ENCODE peak calls at places on chromosome 2, in six cellular contexts. K is K562, P is HepG2, X is GM12891, A is H1, U is GM12878. D is an unnamed sample.

GRCh38 chr2:198930170-198930569 is 527.6 kb downstream of the SATB2 start:
- DNase-seq in X (no peak), K (no peak), P (no peak), A (no peak), U (no peak), D (no peak)

GRCh38 chr2:174051741-174052638 is 86.8 kb upstream of the SP3 start:
- DNase-seq in P (peak), X (no peak), U (no peak), K (peak), A (no peak), D (no peak)

GRCh38 chr2:191041418-191042161 is 27.6 kb upstream of the STAT1 start:
- DNase-seq in X (no peak), K (peak), P (peak), U (no peak), A (no peak), D (no peak)

GRCh38 chr2:176293334-176293733 is 24.1 kb downstream of the MTX2 start:
- DNase-seq in K (no peak), U (no peak), A (no peak), X (no peak), P (no peak), D (no peak)

GRCh38 chr2:32678825-32679224 is 51.0 kb downstream of the TTC27 start:
- DNase-seq in X (no peak), U (no peak), P (no peak), A (no peak), K (no peak), D (no peak)

GRCh38 chr2:160194946-160195345 is 5.1 kb downstream of the ITGB6 start:
- DNase-seq in A (no peak), P (no peak), X (no peak), K (no peak), U (no peak), D (no peak)

GRCh38 chr2:46902465-46902864 is 13.1 kb downstream of the MCFD2 start:
- DNase-seq in P (no peak), A (no peak), X (no peak), U (no peak), K (no peak), D (no peak)

GRCh38 chr2:97706708-97707345 is 6.5 kb upstream of the ZAP70 start:
- DNase-seq in A (no peak), P (no peak), X (no peak), U (no peak), K (no peak), D (no peak)

GRCh38 chr2:84271987-84272386 is 187.1 kb downstream of the SUCLG1 start:
- DNase-seq in X (no peak), U (no peak), A (no peak), P (no peak), K (no peak), D (no peak)

GRCh38 chr2:854460-854859 is 96.2 kb upstream of the SNTG2 start:
- DNase-seq in P (peak), K (peak), A (peak), U (no peak), X (peak), D (no peak)

GRCh38 chr2:68753318-68753717 is 18.7 kb downstream of the ARHGAP25 start:
- DNase-seq in K (no peak), X (no peak), P (no peak), A (no peak), U (no peak), D (no peak)

GRCh38 chr2:15615310-15615920 is 23.7 kb downstream of the DDX1 start:
- DNase-seq in K (no peak), X (no peak), A (no peak), P (no peak), U (no peak), D (no peak)

GRCh38 chr2:68653538-68653982 is 10.2 kb downstream of the PROKR1 start:
- DNase-seq in A (no peak), K (peak), U (peak), P (no peak), X (peak), D (peak)

GRCh38 chr2:227214622-227215041 is 50.2 kb downstream of the COL4A3 start:
- DNase-seq in P (no peak), K (no peak), U (no peak), A (no peak), X (no peak), D (no peak)

GRCh38 chr2:172168917-172169346 is 66.2 kb upstream of the DLX2 start:
- DNase-seq in P (no peak), U (no peak), X (no peak), A (no peak), K (no peak), D (no peak)

GRCh38 chr2:104851236-104852160 is 2.4 kb upstream of the POU3F3 start:
- DNase-seq in X (no peak), U (no peak), A (no peak), K (no peak), P (no peak), D (no peak)

GRCh38 chr2:42877936-42878335 is 85.6 kb upstream of the HAAO start:
- DNase-seq in A (no peak), X (no peak), P (no peak), K (no peak), U (no peak), D (no peak)

GRCh38 chr2:161436411-161436810 is 20.3 kb downstream of the TBR1 start:
- DNase-seq in X (no peak), A (no peak), P (no peak), K (no peak), U (no peak), D (no peak)

GRCh38 chr2:160838100-160838499 is 322.1 kb upstream of the TANK start:
- DNase-seq in P (peak), X (no peak), U (no peak), K (no peak), A (no peak), D (no peak)

GRCh38 chr2:20168727-20169696 is 55.9 kb downstream of the SDC1 start:
- DNase-seq in X (no peak), A (no peak), U (no peak), P (no peak), K (no peak), D (no peak)

GRCh38 chr2:186605041-186605440 is 15.2 kb downstream of the ITGAV start:
- DNase-seq in U (no peak), P (no peak), X (no peak), A (no peak), K (no peak), D (no peak)

GRCh38 chr2:127228102-127228501 is 8.0 kb upstream of the CYP27C1 start:
- DNase-seq in K (no peak), X (no peak), U (no peak), P (no peak), A (no peak), D (no peak)

GRCh38 chr2:165637396-165637795 is 156.7 kb downstream of the GALNT3 start:
- DNase-seq in K (no peak), P (no peak), A (no peak), X (no peak), U (no peak), D (no peak)

DNA sequence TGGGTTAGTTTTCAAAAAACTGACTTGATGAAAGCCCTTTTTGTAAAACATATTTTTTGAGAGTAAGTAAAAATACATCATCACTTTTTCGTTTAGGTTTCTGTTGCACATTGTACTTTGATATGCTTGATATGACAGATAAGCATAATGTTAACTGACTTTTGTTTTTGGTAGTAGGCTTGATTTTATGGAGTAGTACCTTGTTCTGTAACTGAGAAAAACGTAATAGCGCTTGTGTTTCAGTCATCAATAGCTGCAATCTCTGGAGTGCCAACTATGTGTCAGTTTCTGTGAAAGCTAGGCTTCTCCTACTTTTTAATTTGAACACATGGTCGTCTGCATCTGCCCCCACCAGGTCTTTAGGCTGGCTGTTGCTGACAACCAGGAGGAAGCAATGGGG is 1.3 kb downstream of the LCLAT1 start:
- DNase-seq in U (no peak), A (no peak), X (no peak), P (no peak), K (no peak), D (no peak)
- TF ChIP-seq POLR2A in U (no peak), A (no peak), X (no peak), P (no peak), K (no peak), D (no peak)

GRCh38 chr2:123953848-123954247 is 71.2 kb upstream of the CNTNAP5 start:
- DNase-seq in K (no peak), U (no peak), A (no peak), X (no peak), P (no peak), D (no peak)
- TF ChIP-seq TAF1 in K (no peak), U (no peak), A (no peak), X (no peak), P (no peak), D (no peak)

DNA sequence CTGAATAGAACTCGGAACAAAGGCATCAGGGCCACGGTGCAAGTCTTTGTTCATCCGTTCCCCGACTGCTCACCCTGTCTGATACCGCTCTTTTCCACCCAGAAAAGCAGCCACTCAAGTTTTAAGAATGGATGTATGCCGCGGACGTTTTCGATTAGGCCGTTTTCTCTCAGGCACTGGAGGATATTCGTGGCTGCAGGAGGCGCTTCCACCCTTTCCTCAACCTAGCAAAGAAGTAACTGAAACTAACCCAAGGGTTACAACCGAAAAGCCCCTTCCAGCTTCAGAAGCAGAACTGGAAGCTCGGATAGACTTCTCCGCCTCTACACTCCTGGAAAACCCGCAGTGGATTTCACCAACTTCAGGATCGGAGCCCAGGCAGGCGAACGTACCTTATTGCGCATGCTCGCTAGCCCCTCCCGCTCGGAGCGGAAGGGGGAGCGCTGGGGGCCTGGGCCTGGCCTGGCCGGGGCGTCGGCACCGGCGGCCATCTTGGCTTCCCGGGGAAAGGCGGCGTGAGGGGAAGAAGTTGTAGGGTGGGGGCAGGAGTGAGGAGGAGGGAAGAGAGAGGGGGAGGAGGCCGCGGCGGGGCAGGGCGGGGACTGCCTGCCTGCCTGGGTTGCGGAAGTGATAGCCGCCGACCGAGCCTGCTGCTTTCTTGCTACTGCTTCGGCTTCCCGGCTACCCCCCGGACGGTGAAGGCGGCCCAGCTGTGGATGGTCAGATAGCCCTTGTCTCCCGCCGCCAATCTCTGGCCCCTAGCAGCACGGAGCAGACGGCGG is at the start of gene ACTR3:
- DNase-seq in A (peak), U (peak), P (peak), K (peak), X (peak), D (peak)
- TF ChIP-seq POLR2A in A (peak), U (peak), P (peak), K (peak), X (peak), D (peak)

DNA sequence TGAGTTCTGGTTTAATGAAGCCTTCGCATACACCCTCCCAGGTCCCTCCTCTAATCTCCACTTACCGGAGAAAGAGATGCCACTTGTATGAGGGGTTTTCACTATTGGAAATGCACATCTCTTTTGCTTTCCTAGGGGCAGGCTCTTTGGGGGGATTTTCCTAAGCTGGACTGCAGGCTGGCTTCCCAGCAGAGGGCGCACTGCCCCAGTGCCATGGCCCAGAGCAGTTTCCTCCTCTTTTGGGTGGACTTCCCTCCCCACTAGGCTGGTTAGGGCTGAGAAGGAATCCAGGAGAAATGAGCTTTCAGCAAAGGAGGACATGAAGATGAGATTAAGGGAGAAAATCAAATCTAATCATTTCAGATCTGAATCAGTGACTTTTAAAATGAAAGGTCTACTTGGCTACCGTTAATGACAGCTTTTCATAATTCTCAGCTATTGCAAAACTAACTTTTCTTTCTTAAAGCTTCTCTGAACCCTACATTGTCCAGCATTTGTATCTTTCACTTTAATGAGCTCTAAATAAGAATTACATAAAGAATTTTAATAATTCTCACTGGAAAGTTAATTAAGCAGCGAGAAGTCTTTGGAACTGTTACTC is 784.1 kb upstream of the FANCL start:
- DNase-seq in X (peak), P (peak), U (no peak), K (peak), A (peak), D (peak)
- TF ChIP-seq TAF1 in X (no peak), P (no peak), U (no peak), K (no peak), A (no peak), D (no peak)

DNA sequence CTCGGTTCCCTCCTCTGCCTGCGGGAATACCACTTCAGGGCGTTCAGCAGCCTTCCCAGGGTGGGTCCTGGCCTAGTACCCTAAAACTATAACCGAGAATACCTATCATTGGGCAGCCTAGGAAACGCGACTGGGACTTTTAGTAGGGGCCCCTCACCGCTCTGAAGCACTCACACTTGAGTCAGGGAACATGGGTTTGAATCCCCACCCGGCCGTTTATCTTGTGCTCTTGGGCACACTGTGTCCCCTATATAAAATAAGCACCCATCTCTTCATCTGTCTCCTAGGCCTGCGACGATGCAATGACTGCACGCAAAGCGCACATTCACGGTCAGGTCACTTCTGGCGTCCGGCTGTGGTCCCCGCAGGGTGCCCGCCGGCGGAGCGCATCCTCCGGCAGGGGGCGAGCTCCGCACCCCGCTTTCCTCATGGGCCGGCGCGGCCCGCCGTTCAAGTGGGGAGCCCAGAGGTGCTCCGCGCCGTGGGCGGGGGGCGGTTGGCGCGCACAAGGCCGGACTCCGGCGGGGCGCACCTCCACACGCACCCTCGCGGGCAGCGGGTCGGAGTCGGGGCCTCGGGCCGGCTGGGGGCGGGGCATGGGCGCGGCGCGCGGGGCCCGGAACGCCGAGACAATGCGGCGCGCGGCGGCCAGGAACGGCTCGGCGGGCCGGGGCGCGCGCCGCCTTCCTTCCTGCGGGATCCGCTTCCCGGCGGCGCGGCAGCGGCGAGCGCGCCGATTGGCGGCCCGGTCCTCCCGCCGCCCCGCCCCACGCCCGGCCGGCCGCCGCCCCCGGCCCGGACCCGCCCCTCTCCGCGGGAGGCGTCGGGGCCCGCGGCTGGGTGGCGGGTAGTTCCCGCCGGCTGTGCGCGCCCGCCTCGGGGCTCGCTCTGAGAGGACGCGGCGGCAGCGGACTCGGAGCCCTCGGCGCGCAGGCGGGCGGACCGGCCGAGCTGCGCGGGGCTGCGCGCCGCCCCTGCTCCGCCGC is at the start of gene ASAP2:
- DNase-seq in X (peak), P (peak), K (peak), U (no peak), A (peak), D (peak)
- TF ChIP-seq POLR2A in X (no peak), P (peak), K (peak), U (no peak), A (peak), D (no peak)

GRCh38 chr2:200044453-200044852 is 89.1 kb downstream of the MAIP1 start:
- DNase-seq in K (no peak), X (no peak), U (no peak), P (no peak), A (no peak), D (no peak)
- TF ChIP-seq TAF1 in K (no peak), X (no peak), U (no peak), P (no peak), A (no peak), D (no peak)